ENCODE peak calls at places on chromosome 11, in five cellular contexts. J is GM12892, W is SK-N-SH, E is H1, D is K562. B is an unnamed sample.

GRCh38 chr11:112509300-112509699 is 248.6 kb upstream of the PLET1 start:
- DNase-seq in J (no peak), W (no peak), E (no peak), D (no peak), B (no peak)

GRCh38 chr11:121630041-121630440 is 177.3 kb upstream of the SORL1-AS1 start:
- DNase-seq in J (no peak), W (no peak), E (no peak), D (no peak), B (no peak)

GRCh38 chr11:117411736-117412135 is 84.1 kb downstream of the CEP164 start:
- DNase-seq in J (no peak), W (no peak), E (no peak), D (no peak), B (no peak)

GRCh38 chr11:1568451-1568911 is 3.6 kb downstream of the DUSP8 start:
- DNase-seq in J (no peak), W (peak; percentile 34), E (no peak), D (no peak), B (peak; percentile 6)

GRCh38 chr11:81792416-81792815 is 941.2 kb downstream of the FAM181B start:
- DNase-seq in J (no peak), W (no peak), E (no peak), D (no peak), B (no peak)

GRCh38 chr11:44833869-44834452 is 107.2 kb downstream of the TSPAN18 start:
- DNase-seq in J (no peak), W (peak; percentile 45), E (no peak), D (no peak), B (no peak)

GRCh38 chr11:18390088-18390487 is 4.3 kb upstream of the LDHA start:
- DNase-seq in J (no peak), W (no peak), E (no peak), D (no peak), B (no peak)

GRCh38 chr11:66701432-66702240 is 23.9 kb upstream of the RBM4B start:
- DNase-seq in J (no peak), W (no peak), E (no peak), D (peak; percentile 91), B (no peak)

GRCh38 chr11:508956-509355 is 1.9 kb upstream of the RNH1 start:
- DNase-seq in J (no peak), W (no peak), E (no peak), D (no peak), B (no peak)

GRCh38 chr11:75839851-75840250 is 24.8 kb downstream of the UVRAG start:
- DNase-seq in J (no peak), W (no peak), E (no peak), D (no peak), B (no peak)
- TF ChIP-seq TAF1 in J (no peak), W (no peak), E (no peak), D (no peak), B (no peak)

DNA sequence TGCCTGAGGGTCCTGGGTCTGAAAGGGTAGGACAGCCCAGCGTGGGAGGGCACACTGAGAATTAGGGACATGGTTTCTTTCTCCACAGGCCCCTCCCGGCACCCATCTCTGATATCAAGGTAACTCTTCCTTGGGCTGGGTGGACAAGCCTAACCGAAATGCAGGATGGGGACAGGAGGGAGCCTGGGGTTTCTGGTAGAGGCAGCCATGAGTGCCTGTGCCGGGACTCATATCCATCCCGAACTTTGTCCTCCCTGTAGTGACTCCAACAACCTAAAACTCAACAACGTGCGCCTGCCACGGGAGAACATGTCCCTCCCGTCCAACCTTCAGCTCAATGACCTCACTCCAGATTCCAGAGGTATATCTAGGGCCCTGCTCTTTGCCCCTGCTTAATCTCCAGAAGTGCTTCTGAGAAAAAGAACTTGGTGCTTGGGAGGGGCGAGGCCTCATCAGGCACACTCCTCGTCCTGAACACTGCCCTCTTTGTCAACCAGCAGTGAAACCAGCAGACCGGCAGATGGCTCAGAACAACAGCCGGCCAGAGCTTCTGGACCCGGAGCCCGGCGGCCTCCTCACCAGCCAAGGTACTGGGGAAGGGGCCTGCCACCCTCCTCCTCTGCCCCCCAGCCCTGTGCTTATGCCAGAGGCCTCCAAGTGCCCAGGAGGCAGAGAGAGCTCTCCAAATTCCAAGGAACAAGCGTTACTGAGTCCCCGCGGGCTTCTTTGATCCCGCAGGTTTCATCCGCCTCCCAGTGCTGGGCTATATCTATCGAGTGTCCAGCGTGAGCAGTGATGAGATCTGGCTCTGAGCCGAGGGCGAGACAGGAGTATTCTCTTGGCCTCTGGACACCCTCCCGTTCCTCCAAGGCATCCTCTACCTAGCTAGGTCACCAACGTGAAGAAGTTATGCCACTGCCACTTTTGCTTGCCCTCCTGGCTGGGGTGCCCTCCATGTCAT is 3.1 kb downstream of the TMEM25 start:
- DNase-seq in J (no peak), W (no peak), E (no peak), D (peak; percentile 41), B (no peak)
- TF ChIP-seq TAF1 in J (no peak), W (no peak), E (no peak), D (no peak), B (no peak)

GRCh38 chr11:70506986-70507385 is 108.7 kb downstream of the CTTN start:
- DNase-seq in J (no peak), W (peak; percentile 9), E (no peak), D (no peak), B (no peak)
- TF ChIP-seq TAF1 in J (no peak), W (no peak), E (no peak), D (no peak), B (no peak)

GRCh38 chr11:109034341-109034696 is 369.4 kb downstream of the DDX10 start:
- DNase-seq in J (no peak), W (no peak), E (no peak), D (no peak), B (no peak)

GRCh38 chr11:109026891-109027489 is 362.1 kb downstream of the DDX10 start:
- DNase-seq in J (no peak), W (no peak), E (no peak), D (no peak), B (no peak)

GRCh38 chr11:109033627-109034340 is 368.9 kb downstream of the DDX10 start:
- DNase-seq in J (no peak), W (no peak), E (no peak), D (no peak), B (no peak)

GRCh38 chr11:109027851-109028250 is 363.0 kb downstream of the DDX10 start:
- DNase-seq in J (no peak), W (no peak), E (no peak), D (no peak), B (no peak)

DNA sequence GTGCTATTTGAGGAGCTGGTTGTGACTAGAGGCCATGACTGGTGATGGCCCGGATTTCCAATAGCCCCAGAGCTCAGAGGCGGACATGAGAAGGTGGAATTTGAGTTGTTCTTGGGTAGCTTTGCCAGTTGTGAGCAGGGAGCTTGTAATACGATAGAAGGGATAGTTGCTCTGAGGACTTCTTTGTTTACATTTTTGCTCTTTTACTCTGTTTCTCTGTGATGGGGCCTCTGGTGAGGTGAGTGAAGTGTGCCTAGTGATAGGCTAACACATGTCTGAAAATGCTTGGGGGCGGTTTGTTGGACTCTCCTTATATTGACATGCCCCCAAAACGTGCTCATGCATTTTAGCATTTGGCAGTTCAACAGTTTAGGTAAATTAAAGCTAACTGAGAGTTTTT is 365.1 kb downstream of the DDX10 start:
- DNase-seq in J (no peak), W (no peak), E (no peak), D (no peak), B (no peak)
- TF ChIP-seq TAF1 in J (no peak), W (no peak), E (no peak), D (no peak), B (no peak)

GRCh38 chr11:34890089-34890488 is 26.1 kb downstream of the APIP start:
- DNase-seq in J (no peak), W (no peak), E (no peak), D (no peak), B (no peak)
- TF ChIP-seq TAF1 in J (no peak), W (no peak), E (no peak), D (no peak), B (no peak)

DNA sequence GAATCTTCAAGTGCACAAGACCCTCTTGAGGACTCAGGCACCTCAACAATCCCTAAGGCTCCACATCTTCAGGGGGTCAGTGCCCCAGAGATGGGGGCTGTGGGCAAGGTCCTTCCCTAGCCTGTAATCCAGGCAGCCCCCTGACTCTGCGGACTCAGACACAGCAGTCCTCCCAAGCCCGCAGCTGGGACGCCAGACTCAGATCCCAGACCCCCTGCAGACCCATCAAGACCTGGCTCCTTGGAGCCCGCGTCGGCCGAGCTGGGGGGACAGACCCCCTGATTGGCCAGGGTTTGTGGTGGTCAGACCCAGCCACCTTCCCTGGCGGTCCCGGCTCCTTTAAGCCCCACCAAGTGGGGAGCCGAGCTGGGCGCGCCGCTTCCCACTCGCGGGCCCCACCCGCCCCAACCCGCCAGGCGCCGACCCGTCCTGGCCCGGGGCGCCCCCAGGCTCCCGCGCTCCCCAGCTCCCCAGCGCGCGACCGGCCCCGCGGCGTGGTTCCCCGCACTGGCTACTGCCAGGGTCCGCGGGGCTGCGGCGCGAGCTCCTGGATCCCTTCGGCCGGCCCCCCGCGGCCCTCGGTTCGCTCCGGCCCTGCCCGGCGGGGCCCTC is 464 bp downstream of the OSBPL5 start:
- DNase-seq in J (no peak), W (peak; percentile 69), E (no peak), D (no peak), B (peak; percentile 23)
- TF ChIP-seq TAF1 in J (no peak), W (no peak), E (no peak), D (no peak), B (no peak)

GRCh38 chr11:69516526-69516925 is 35.1 kb downstream of the LINC01488 start:
- DNase-seq in J (no peak), W (no peak), E (no peak), D (no peak), B (no peak)
- TF ChIP-seq TAF1 in J (no peak), W (no peak), E (no peak), D (no peak), B (no peak)

B was measured in GM12891.